ENCODE peak calls at places on chromosomes 5 and 9, in six cellular contexts. G is WTC11, N is AG04450, V is body of pancreas, Z is A549, W is cardiac fibroblast. P is an unnamed sample.

GRCh38 chr5:7629559-7629958 is 221.4 kb downstream of the CFAP90 start:
- DNase-seq in G (no peak), V (no peak), N (no peak), W (no peak), Z (no peak), P (no peak)

GRCh38 chr5:142453801-142454381 is 129.1 kb upstream of the SPRY4 start:
- DNase-seq in G (no peak), W (no peak), N (no peak), V (no peak), Z (no peak), P (no peak)

GRCh38 chr9:35470894-35471293 is 19.0 kb upstream of the RUSC2 start:
- DNase-seq in N (peak), W (peak), V (peak), G (no peak), Z (peak), P (peak)

GRCh38 chr5:167827766-167828165 is 463.7 kb upstream of the WWC1 start:
- DNase-seq in V (no peak), G (no peak), W (no peak), N (no peak), Z (no peak), P (no peak)

GRCh38 chr5:160230686-160231527 is 1.6 kb downstream of the FABP6 start:
- DNase-seq in W (peak), Z (no peak), N (no peak), G (no peak), V (peak), P (peak)

GRCh38 chr5:32840606-32841005 is 129.5 kb downstream of the NPR3 start:
- DNase-seq in W (peak), N (no peak), Z (no peak), V (no peak), G (no peak), P (no peak)

GRCh38 chr5:146646441-146646840 is 130.5 kb upstream of the GPR151 start:
- DNase-seq in G (no peak), V (no peak), Z (no peak), W (no peak), N (no peak), P (no peak)

GRCh38 chr9:117278656-117279055 is 136.2 kb downstream of the ASTN2 start:
- DNase-seq in Z (no peak), V (no peak), G (no peak), N (no peak), W (no peak), P (no peak)

GRCh38 chr9:77648458-77649108 is 461 bp upstream of the GNA14 start:
- DNase-seq in W (peak), G (peak), Z (no peak), N (no peak), V (peak), P (peak)

GRCh38 chr9:37033753-37034319 is at the start of gene PAX5:
- DNase-seq in G (no peak), N (no peak), V (no peak), Z (no peak), W (no peak), P (no peak)

GRCh38 chr5:143316844-143317631 is 86.4 kb downstream of the NR3C1 start:
- DNase-seq in G (no peak), V (no peak), Z (no peak), N (no peak), W (peak), P (no peak)

GRCh38 chr9:69946800-69947437 is 96.7 kb upstream of the MAMDC2 start:
- DNase-seq in W (peak), N (peak), G (no peak), V (no peak), Z (peak), P (peak)

GRCh38 chr5:116914869-116915504 is 340.4 kb upstream of the SEMA6A start:
- DNase-seq in Z (no peak), V (no peak), W (no peak), G (no peak), N (no peak), P (no peak)

GRCh38 chr5:34043099-34043876 is at the start of gene C1QTNF3:
- DNase-seq in V (peak), G (no peak), N (no peak), Z (no peak), W (no peak), P (peak)

GRCh38 chr5:139391570-139392323 is 2.0 kb upstream of the MZB1 start:
- DNase-seq in W (peak), Z (peak), V (no peak), N (no peak), G (no peak), P (no peak)

GRCh38 chr5:134127376-134127861 is 12.9 kb downstream of the TCF7 start:
- DNase-seq in W (peak), V (peak), Z (no peak), N (no peak), G (no peak), P (peak)

GRCh38 chr5:139037732-139038131 is 160.4 kb downstream of the SIL1 start:
- DNase-seq in W (peak), N (no peak), G (no peak), V (no peak), Z (no peak), P (no peak)

GRCh38 chr5:66410056-66410455 is 186.1 kb upstream of the MAST4 start:
- DNase-seq in G (no peak), W (no peak), N (no peak), Z (no peak), V (no peak), P (no peak)

DNA sequence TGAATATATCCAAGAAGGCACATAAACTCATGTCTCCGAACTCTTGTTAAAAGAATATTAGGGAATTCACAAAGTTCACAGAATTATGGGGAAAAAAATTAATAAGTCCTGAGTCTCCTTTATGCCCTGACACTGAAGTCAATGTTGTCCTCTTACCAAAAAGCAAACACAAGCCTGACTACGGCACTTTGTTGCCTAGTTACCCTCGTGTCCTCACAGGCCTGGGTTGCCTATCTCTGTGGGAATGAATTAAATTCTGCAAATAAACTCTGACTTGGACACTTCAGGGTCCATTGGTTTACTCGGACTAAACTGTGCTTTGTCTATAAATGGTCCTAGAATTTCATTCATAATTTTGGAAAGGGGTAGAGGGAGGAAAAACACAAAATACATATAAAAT is 143.0 kb upstream of the PDE4D start:
- DNase-seq in G (no peak), V (no peak), Z (peak), W (no peak), N (no peak), P (no peak)
- TF ChIP-seq CTCF in G (no peak), V (no peak), Z (no peak), W (no peak), N (no peak), P (no peak)

GRCh38 chr5:153629027-153629426 is 138.6 kb downstream of the GRIA1 start:
- DNase-seq in W (peak), N (peak), V (peak), Z (peak), G (peak), P (peak)

GRCh38 chr5:153625826-153626354 is 135.4 kb downstream of the GRIA1 start:
- DNase-seq in N (no peak), Z (no peak), G (no peak), V (no peak), W (no peak), P (no peak)

GRCh38 chr5:153623906-153624765 is 133.7 kb downstream of the GRIA1 start:
- DNase-seq in Z (no peak), G (no peak), N (no peak), W (peak), V (no peak), P (peak)

GRCh38 chr5:153629496-153629895 is 139.0 kb downstream of the GRIA1 start:
- DNase-seq in G (no peak), Z (no peak), W (no peak), V (no peak), N (no peak), P (no peak)

GRCh38 chr5:153626836-153627235 is 136.4 kb downstream of the GRIA1 start:
- DNase-seq in N (no peak), V (no peak), W (no peak), Z (no peak), G (no peak), P (no peak)
- TF ChIP-seq CTCF in N (no peak), V (no peak), W (no peak), Z (no peak), G (no peak), P (no peak)

DNA sequence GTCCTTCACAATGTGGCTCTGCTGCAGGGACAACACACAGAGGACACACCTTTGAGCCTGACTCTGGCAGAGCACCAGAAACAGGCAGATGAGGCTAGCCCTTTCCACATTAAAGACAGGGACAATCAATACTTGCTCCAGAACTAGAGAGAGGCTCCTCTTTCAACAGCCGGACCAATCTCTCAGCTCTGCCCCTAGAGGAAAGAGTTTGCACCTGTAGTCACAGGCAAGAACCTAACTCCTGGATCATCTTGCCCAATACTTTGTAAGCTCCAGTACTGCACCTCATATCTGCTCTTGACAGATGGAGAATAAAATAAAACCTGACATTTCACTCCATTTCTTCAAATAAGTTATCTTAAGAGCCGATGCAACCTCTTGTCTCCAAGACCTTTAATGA is 52.1 kb downstream of the EPB41L4A start:
- DNase-seq in G (peak), V (no peak), W (peak), N (no peak), Z (peak), P (no peak)
- TF ChIP-seq CTCF in G (no peak), V (no peak), W (peak), N (peak), Z (no peak), P (peak)

GRCh38 chr9:105637787-105638395 is 24.4 kb upstream of the TAL2 start:
- DNase-seq in G (no peak), V (no peak), W (peak), Z (no peak), N (no peak), P (no peak)
- TF ChIP-seq CTCF in G (peak), V (no peak), W (peak), Z (peak), N (peak), P (peak)